ENCODE peak calls at places on chromosomes 7 and 10, in six cellular contexts. F is adrenal gland; Z is fibroblast of lung; A is NCI-H524 treated with DMSO at 0.1 percent for 48 hours; D is ecto neural progenitor cell; P is stimulated activated CD8-positive, alpha-beta memory T cell treated with anti-CD3 and anti-CD28 coated beads, Interleukin-15, amount 100 ng/mL, for 24 hours. W is an unnamed sample.

GRCh38 chr10:50421026-50421719 is 169.9 kb upstream of the ASAH2 start:
- DNase-seq in Z (peak; percentile 20), P (no peak), F (peak; percentile 62), A (no peak), D (no peak), W (peak; percentile 37)

GRCh38 chr10:1807196-1807595 is 69.9 kb upstream of the ADARB2 start:
- DNase-seq in A (no peak), P (no peak), Z (no peak), D (no peak), F (no peak), W (no peak)

GRCh38 chr7:6655636-6656385 is 18.7 kb downstream of the ZNF316 start:
- DNase-seq in Z (no peak), A (no peak), D (no peak), P (no peak), F (no peak), W (no peak)

GRCh38 chr7:47539398-47540052 is 42.4 kb downstream of the TNS3 start:
- DNase-seq in P (no peak), A (no peak), F (peak; percentile 89), D (no peak), Z (peak; percentile 84), W (peak; percentile 92)

GRCh38 chr7:117946201-117946633 is 73.0 kb upstream of the CTTNBP2 start:
- DNase-seq in Z (peak; percentile 24), A (no peak), D (no peak), F (no peak), P (no peak), W (no peak)

GRCh38 chr7:93036807-93037206 is 81.0 kb downstream of the SAMD9 start:
- DNase-seq in Z (no peak), A (no peak), P (no peak), F (no peak), D (no peak), W (no peak)

GRCh38 chr10:15180736-15181135 is 12.2 kb upstream of the NMT2 start:
- DNase-seq in F (no peak), D (no peak), P (no peak), A (no peak), Z (no peak), W (no peak)

GRCh38 chr10:61029411-61029810 is 85.4 kb upstream of the RHOBTB1 start:
- DNase-seq in Z (no peak), P (no peak), D (no peak), A (no peak), F (no peak), W (no peak)

GRCh38 chr7:122136033-122136432 is 8.0 kb downstream of the AASS start:
- DNase-seq in F (no peak), P (no peak), D (no peak), Z (no peak), A (no peak), W (no peak)

GRCh38 chr7:81993186-81993585 is 223.3 kb upstream of the HGF start:
- DNase-seq in D (no peak), A (no peak), P (no peak), Z (no peak), F (no peak), W (no peak)

GRCh38 chr7:42924223-42924877 is 7.6 kb downstream of the PSMA2 start:
- DNase-seq in F (no peak), Z (no peak), A (no peak), P (no peak), D (no peak), W (no peak)

GRCh38 chr7:157996359-157997079 is 591.1 kb downstream of the PTPRN2 start:
- DNase-seq in D (no peak), A (peak; percentile 48), F (no peak), P (no peak), Z (no peak), W (no peak)

GRCh38 chr10:104274762-104275721 is 6.1 kb downstream of the GSTO2 start:
- DNase-seq in P (peak; percentile 21), D (peak; percentile 77), A (no peak), Z (no peak), F (no peak), W (no peak)

GRCh38 chr10:120616311-120616911 is 159.4 kb downstream of the PLPP4 start:
- DNase-seq in A (no peak), P (no peak), Z (no peak), F (no peak), D (no peak), W (no peak)

GRCh38 chr7:140810830-140811556 is 113.7 kb downstream of the BRAF start:
- DNase-seq in D (peak; percentile 61), Z (peak; percentile 51), A (peak; percentile 10), F (peak; percentile 85), P (peak; percentile 13), W (peak; percentile 65)

GRCh38 chr7:80334185-80334584 is 177.7 kb downstream of the GNAT3 start:
- DNase-seq in P (no peak), A (no peak), F (no peak), D (no peak), Z (no peak), W (no peak)

GRCh38 chr10:26436848-26437247 is 1.3 kb upstream of the APBB1IP start:
- DNase-seq in F (no peak), D (no peak), Z (no peak), P (no peak), A (no peak), W (no peak)

GRCh38 chr10:31774291-31774900 is 154.2 kb downstream of the ARHGAP12 start:
- DNase-seq in A (peak; percentile 3), P (no peak), F (no peak), Z (peak; percentile 45), D (peak; percentile 69), W (no peak)

W was measured in RCC 7860.